ENCODE peak calls at places on chromosomes 3 and 15, in seven cellular contexts. One of them, this sample, is unnamed.

GRCh38 chr3:47578691-47579632 is at the start of gene CSPG5:
- DNase-seq in H9: peak; percentile 57
- DNase-seq in foreskin fibroblast: peak; percentile 34
- DNase-seq in breast epithelium: no peak
- DNase-seq in activated CD8-positive, alpha-beta memory T cell treated with anti-CD3 and anti-CD28 coated beads for 48 hours: no peak
- DNase-seq in T-helper 9 cell: peak; percentile 19
- DNase-seq in naive B cell: peak; percentile 20
- DNase-seq in this sample: no peak

GRCh38 chr3:168121175-168121853 is 25.6 kb upstream of the GOLIM4 start:
- DNase-seq in breast epithelium: no peak
- DNase-seq in T-helper 9 cell: no peak
- DNase-seq in foreskin fibroblast: peak; percentile 4
- DNase-seq in activated CD8-positive, alpha-beta memory T cell treated with anti-CD3 and anti-CD28 coated beads for 48 hours: no peak
- DNase-seq in H9: no peak
- DNase-seq in naive B cell: no peak
- DNase-seq in this sample: no peak

GRCh38 chr15:58306591-58307312 is 125.0 kb upstream of the LIPC start:
- DNase-seq in H9: no peak
- DNase-seq in foreskin fibroblast: peak; percentile 39
- DNase-seq in T-helper 9 cell: no peak
- DNase-seq in activated CD8-positive, alpha-beta memory T cell treated with anti-CD3 and anti-CD28 coated beads for 48 hours: no peak
- DNase-seq in breast epithelium: no peak
- DNase-seq in naive B cell: no peak
- DNase-seq in this sample: no peak

GRCh38 chr15:64209680-64210334 is 47.0 kb upstream of the PPIB start:
- DNase-seq in H9: no peak
- DNase-seq in naive B cell: peak; percentile 6
- DNase-seq in breast epithelium: no peak
- DNase-seq in foreskin fibroblast: peak; percentile 64
- DNase-seq in activated CD8-positive, alpha-beta memory T cell treated with anti-CD3 and anti-CD28 coated beads for 48 hours: no peak
- DNase-seq in T-helper 9 cell: no peak
- DNase-seq in this sample: no peak

GRCh38 chr3:194064380-194065118 is 71.4 kb upstream of the HES1 start:
- DNase-seq in H9: peak; percentile 15
- DNase-seq in T-helper 9 cell: no peak
- DNase-seq in foreskin fibroblast: no peak
- DNase-seq in breast epithelium: no peak
- DNase-seq in naive B cell: no peak
- DNase-seq in activated CD8-positive, alpha-beta memory T cell treated with anti-CD3 and anti-CD28 coated beads for 48 hours: no peak
- DNase-seq in this sample: no peak

GRCh38 chr3:71195492-71195891 is 388.0 kb downstream of the FOXP1 start:
- DNase-seq in T-helper 9 cell: no peak
- DNase-seq in breast epithelium: no peak
- DNase-seq in H9: no peak
- DNase-seq in naive B cell: no peak
- DNase-seq in activated CD8-positive, alpha-beta memory T cell treated with anti-CD3 and anti-CD28 coated beads for 48 hours: no peak
- DNase-seq in foreskin fibroblast: peak; percentile 78
- DNase-seq in this sample: no peak

GRCh38 chr15:76209948-76210347 is 101.3 kb downstream of the ETFA start:
- DNase-seq in breast epithelium: no peak
- DNase-seq in activated CD8-positive, alpha-beta memory T cell treated with anti-CD3 and anti-CD28 coated beads for 48 hours: no peak
- DNase-seq in naive B cell: no peak
- DNase-seq in foreskin fibroblast: no peak
- DNase-seq in H9: no peak
- DNase-seq in T-helper 9 cell: no peak
- DNase-seq in this sample: no peak

GRCh38 chr15:98983333-98983732 is 24.3 kb downstream of the PGPEP1L start:
- DNase-seq in T-helper 9 cell: no peak
- DNase-seq in breast epithelium: no peak
- DNase-seq in naive B cell: no peak
- DNase-seq in activated CD8-positive, alpha-beta memory T cell treated with anti-CD3 and anti-CD28 coated beads for 48 hours: no peak
- DNase-seq in foreskin fibroblast: peak; percentile 87
- DNase-seq in H9: no peak
- DNase-seq in this sample: peak; percentile 72

GRCh38 chr3:24060055-24060454 is 115.0 kb downstream of the NR1D2 start:
- DNase-seq in breast epithelium: peak; percentile 54
- DNase-seq in H9: no peak
- DNase-seq in activated CD8-positive, alpha-beta memory T cell treated with anti-CD3 and anti-CD28 coated beads for 48 hours: no peak
- DNase-seq in naive B cell: no peak
- DNase-seq in foreskin fibroblast: peak; percentile 87
- DNase-seq in T-helper 9 cell: no peak
- DNase-seq in this sample: no peak

GRCh38 chr3:33358172-33358781 is 81.0 kb downstream of the FBXL2 start:
- DNase-seq in naive B cell: no peak
- DNase-seq in breast epithelium: no peak
- DNase-seq in activated CD8-positive, alpha-beta memory T cell treated with anti-CD3 and anti-CD28 coated beads for 48 hours: no peak
- DNase-seq in H9: no peak
- DNase-seq in T-helper 9 cell: no peak
- DNase-seq in foreskin fibroblast: peak; percentile 42
- DNase-seq in this sample: no peak

GRCh38 chr3:134057006-134057832 is 27.5 kb upstream of the SLCO2A1 start:
- DNase-seq in foreskin fibroblast: peak; percentile 26
- DNase-seq in activated CD8-positive, alpha-beta memory T cell treated with anti-CD3 and anti-CD28 coated beads for 48 hours: no peak
- DNase-seq in breast epithelium: no peak
- DNase-seq in T-helper 9 cell: no peak
- DNase-seq in naive B cell: no peak
- DNase-seq in H9: no peak
- DNase-seq in this sample: peak; percentile 8

GRCh38 chr3:46449755-46450552 is 14.8 kb downstream of the LTF start:
- DNase-seq in H9: peak; percentile 47
- DNase-seq in naive B cell: no peak
- DNase-seq in foreskin fibroblast: peak; percentile 44
- DNase-seq in T-helper 9 cell: no peak
- DNase-seq in breast epithelium: no peak
- DNase-seq in activated CD8-positive, alpha-beta memory T cell treated with anti-CD3 and anti-CD28 coated beads for 48 hours: no peak
- DNase-seq in this sample: no peak

GRCh38 chr3:86991840-86992430 is 986 bp upstream of the VGLL3 start:
- DNase-seq in T-helper 9 cell: no peak
- DNase-seq in activated CD8-positive, alpha-beta memory T cell treated with anti-CD3 and anti-CD28 coated beads for 48 hours: no peak
- DNase-seq in breast epithelium: no peak
- DNase-seq in foreskin fibroblast: peak; percentile 56
- DNase-seq in naive B cell: no peak
- DNase-seq in H9: no peak
- DNase-seq in this sample: no peak

GRCh38 chr3:86801921-86802320 is 189.0 kb downstream of the VGLL3 start:
- DNase-seq in breast epithelium: no peak
- DNase-seq in H9: no peak
- DNase-seq in foreskin fibroblast: peak; percentile 24
- DNase-seq in naive B cell: no peak
- DNase-seq in T-helper 9 cell: no peak
- DNase-seq in activated CD8-positive, alpha-beta memory T cell treated with anti-CD3 and anti-CD28 coated beads for 48 hours: no peak
- DNase-seq in this sample: no peak

GRCh38 chr3:129794319-129795201 is 99.0 kb downstream of the TMCC1 start:
- DNase-seq in H9: peak; percentile 92
- DNase-seq in breast epithelium: peak; percentile 65
- DNase-seq in T-helper 9 cell: no peak
- DNase-seq in foreskin fibroblast: no peak
- DNase-seq in naive B cell: peak; percentile 2
- DNase-seq in activated CD8-positive, alpha-beta memory T cell treated with anti-CD3 and anti-CD28 coated beads for 48 hours: no peak
- DNase-seq in this sample: peak; percentile 91

GRCh38 chr15:57551717-57552677 is 39.7 kb upstream of the MYZAP start:
- DNase-seq in breast epithelium: peak; percentile 76
- DNase-seq in activated CD8-positive, alpha-beta memory T cell treated with anti-CD3 and anti-CD28 coated beads for 48 hours: no peak
- DNase-seq in H9: peak; percentile 82
- DNase-seq in naive B cell: no peak
- DNase-seq in T-helper 9 cell: no peak
- DNase-seq in foreskin fibroblast: peak; percentile 75
- DNase-seq in this sample: no peak

GRCh38 chr3:23928525-23928924 is 11.6 kb downstream of the RPL15 start:
- DNase-seq in naive B cell: no peak
- DNase-seq in H9: no peak
- DNase-seq in foreskin fibroblast: no peak
- DNase-seq in T-helper 9 cell: no peak
- DNase-seq in breast epithelium: no peak
- DNase-seq in activated CD8-positive, alpha-beta memory T cell treated with anti-CD3 and anti-CD28 coated beads for 48 hours: no peak
- DNase-seq in this sample: peak; percentile 65

This sample was measured in upper lobe of left lung.